ENCODE peak calls at places on chromosomes 1 and 21, in nine cellular contexts. W, A, C, Z, Q, M, Y, I and O are unnamed samples. For H3K36me3, the result is how much of the 10 kb centered on the place peaks cover.

GRCh38 chr1:160219062-160219929 is 14.1 kb downstream of the PEA15 start:
- DNase-seq in W (no peak), A (no peak), C (peak), Z (no peak), Q (peak), M (no peak), Y (no peak), I (peak), O (peak)

GRCh38 chr1:61588736-61589381 is 136.1 kb downstream of the TM2D1 start:
- DNase-seq in W (peak), A (peak), C (peak), Z (peak), Q (peak), M (peak), Y (peak), I (peak), O (no peak)

GRCh38 chr1:91805343-91805801 is 80.6 kb downstream of the TGFBR3 start:
- DNase-seq in W (no peak), A (peak), C (no peak), Z (no peak), Q (no peak), M (no peak), Y (no peak), I (no peak), O (no peak)

GRCh38 chr1:59027176-59027575 is 243.3 kb upstream of the JUN start:
- DNase-seq in W (no peak), A (no peak), C (no peak), Z (no peak), Q (no peak), M (no peak), Y (no peak), I (no peak), O (no peak)

GRCh38 chr1:37601441-37601840 is 5.7 kb upstream of the GNL2 start:
- DNase-seq in W (no peak), A (no peak), C (no peak), Z (no peak), Q (no peak), M (no peak), Y (no peak), I (no peak), O (no peak)

GRCh38 chr1:110339427-110340206 is 440 bp downstream of the RBM15 start:
- DNase-seq in W (no peak), A (peak), C (peak), Z (peak), Q (peak), M (peak), Y (peak), I (peak), O (peak)

GRCh38 chr1:59947047-59947938 is 20.7 kb upstream of the CYP2J2 start:
- DNase-seq in W (peak), A (peak), C (peak), Z (no peak), Q (peak), M (peak), Y (peak), I (peak), O (no peak)

GRCh38 chr1:31788825-31789256 is 24.7 kb upstream of the ADGRB2 start:
- DNase-seq in W (no peak), A (no peak), C (peak), Z (no peak), Q (no peak), M (peak), Y (no peak), I (no peak), O (no peak)

GRCh38 chr1:37691497-37692077 is 729 bp upstream of the CDCA8 start:
- DNase-seq in W (peak), A (peak), C (peak), Z (peak), Q (peak), M (peak), Y (peak), I (peak), O (peak)

GRCh38 chr1:35603941-35604340 is 30.8 kb downstream of the TFAP2E start:
- DNase-seq in W (no peak), A (no peak), C (peak), Z (no peak), Q (no peak), M (no peak), Y (no peak), I (no peak), O (no peak)

GRCh38 chr1:231814031-231814430 is 187.4 kb downstream of the DISC1 start:
- DNase-seq in W (no peak), A (no peak), C (no peak), Z (no peak), Q (no peak), M (no peak), Y (no peak), I (no peak), O (no peak)

GRCh38 chr1:39474810-39475209 is 16.6 kb upstream of the BMP8A start:
- DNase-seq in W (no peak), A (no peak), C (no peak), Z (no peak), Q (no peak), M (no peak), Y (no peak), I (peak), O (no peak)

GRCh38 chr1:114492978-114493377 is 18.0 kb downstream of the TRIM33 start:
- DNase-seq in W (no peak), A (no peak), C (no peak), Z (no peak), Q (no peak), M (no peak), Y (no peak), I (no peak), O (no peak)

GRCh38 chr21:20451051-20451450 is 547.2 kb upstream of the NCAM2 start:
- DNase-seq in W (no peak), A (no peak), C (no peak), Z (no peak), Q (no peak), M (no peak), Y (no peak), I (no peak), O (no peak)

GRCh38 chr21:38679531-38679930 is 126.2 kb upstream of the ETS2 start:
- DNase-seq in W (no peak), A (no peak), C (peak), Z (no peak), Q (no peak), M (no peak), Y (no peak), I (no peak), O (no peak)

GRCh38 chr1:229590119-229590518 is 31.6 kb upstream of the ABCB10 start:
- DNase-seq in W (no peak), A (no peak), C (no peak), Z (no peak), Q (no peak), M (no peak), Y (no peak), I (no peak), O (no peak)

GRCh38 chr1:38028105-38028591 is 15.6 kb downstream of the UTP11 start:
- DNase-seq in W (no peak), A (no peak), C (no peak), Z (no peak), Q (no peak), M (no peak), Y (no peak), I (no peak), O (no peak)

GRCh38 chr1:240310226-240310925 is 218.7 kb downstream of the FMN2 start:
- DNase-seq in W (no peak), A (no peak), C (peak), Z (no peak), Q (no peak), M (no peak), Y (no peak), I (no peak), O (no peak)

GRCh38 chr21:25934771-25935224 is 200.0 kb downstream of the GABPA start:
- DNase-seq in W (peak), A (peak), C (peak), Z (peak), Q (peak), M (no peak), Y (peak), I (peak), O (no peak)

GRCh38 chr1:224615861-224616760 is at the start of gene CNIH3:
- DNase-seq in W (no peak), A (peak), C (peak), Z (no peak), Q (peak), M (no peak), Y (no peak), I (no peak), O (peak)

GRCh38 chr1:17181785-17182464 is 23.0 kb upstream of the PADI1 start:
- DNase-seq in W (no peak), A (no peak), C (no peak), Z (no peak), Q (no peak), M (peak), Y (no peak), I (no peak), O (no peak)

GRCh38 chr1:8731162-8731561 is 86.3 kb downstream of the RERE start:
- DNase-seq in W (no peak), A (no peak), C (no peak), Z (no peak), Q (no peak), M (no peak), Y (no peak), I (no peak), O (no peak)

GRCh38 chr1:46184920-46185658 is 8.8 kb upstream of the P3R3URF start:
- DNase-seq in W (no peak), A (no peak), C (no peak), Z (no peak), Q (no peak), M (no peak), Y (no peak), I (no peak), O (no peak)

GRCh38 chr1:232012773-232013386 is 386.3 kb downstream of the DISC1 start:
- DNase-seq in W (peak), A (no peak), C (peak), Z (no peak), Q (no peak), M (no peak), Y (peak), I (peak), O (no peak)

GRCh38 chr1:65090406-65090805 is 57.6 kb upstream of the AK4 start:
- DNase-seq in W (no peak), A (no peak), C (no peak), Z (no peak), Q (no peak), M (no peak), Y (no peak), I (no peak), O (no peak)

GRCh38 chr1:89279011-89279466 is 6.4 kb upstream of the GBP5 start:
- DNase-seq in W (no peak), A (no peak), C (no peak), Z (no peak), Q (no peak), M (no peak), Y (no peak), I (no peak), O (no peak)

GRCh38 chr1:89274431-89274857 is 1.8 kb upstream of the GBP5 start:
- DNase-seq in W (no peak), A (no peak), C (peak), Z (no peak), Q (peak), M (no peak), Y (no peak), I (no peak), O (no peak)

GRCh38 chr1:89273324-89273778 is 691 bp upstream of the GBP5 start:
- DNase-seq in W (no peak), A (no peak), C (no peak), Z (no peak), Q (no peak), M (no peak), Y (no peak), I (no peak), O (peak)

GRCh38 chr1:89277725-89278124 is 5.1 kb upstream of the GBP5 start:
- DNase-seq in W (no peak), A (no peak), C (no peak), Z (no peak), Q (no peak), M (no peak), Y (no peak), I (no peak), O (no peak)

GRCh38 chr1:89276690-89277089 is 4.0 kb upstream of the GBP5 start:
- DNase-seq in W (no peak), A (no peak), C (no peak), Z (no peak), Q (no peak), M (no peak), Y (no peak), I (no peak), O (no peak)
- TF ChIP-seq CTCF in W (no peak), A (no peak), C (peak), Z (peak), Q (peak), M (peak), Y (no peak), I (no peak), O (no peak)

DNA sequence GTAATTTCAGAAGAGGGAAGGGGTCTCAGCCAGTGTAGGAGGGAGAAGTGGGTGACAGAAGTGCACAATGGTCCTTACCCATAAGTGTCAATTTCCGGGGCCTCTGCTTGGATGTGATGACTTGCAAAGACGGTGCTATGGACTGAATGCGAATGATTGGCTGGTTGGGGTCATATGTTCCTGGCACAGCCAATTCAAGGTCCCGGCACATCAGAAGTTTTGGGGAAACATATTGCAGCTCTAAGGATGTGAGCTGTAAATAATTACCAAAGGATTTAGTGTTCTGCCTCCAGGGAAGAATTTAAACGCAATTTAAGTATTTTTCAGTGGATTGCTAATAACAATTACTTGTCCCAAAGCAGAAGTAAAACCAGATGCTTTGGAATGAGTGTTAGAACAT is 26.9 kb upstream of the EXOSC10 start:
- DNase-seq in W (no peak), A (no peak), C (no peak), Z (no peak), Q (no peak), M (no peak), Y (no peak), I (no peak), O (no peak)
- H3K36me3 ChIP-seq in W (under half), A (half or more), C (half or more), Z (half or more), Q (under half), M (half or more), Y (half or more), I (half or more), O (under half)

GRCh38 chr1:152018537-152018936 is 18.3 kb downstream of the S100A11 start:
- DNase-seq in W (no peak), A (no peak), C (no peak), Z (no peak), Q (no peak), M (no peak), Y (no peak), I (no peak), O (no peak)
- TF ChIP-seq CTCF in W (no peak), A (no peak), C (peak), Z (no peak), Q (no peak), M (peak), Y (no peak), I (no peak), O (no peak)

DNA sequence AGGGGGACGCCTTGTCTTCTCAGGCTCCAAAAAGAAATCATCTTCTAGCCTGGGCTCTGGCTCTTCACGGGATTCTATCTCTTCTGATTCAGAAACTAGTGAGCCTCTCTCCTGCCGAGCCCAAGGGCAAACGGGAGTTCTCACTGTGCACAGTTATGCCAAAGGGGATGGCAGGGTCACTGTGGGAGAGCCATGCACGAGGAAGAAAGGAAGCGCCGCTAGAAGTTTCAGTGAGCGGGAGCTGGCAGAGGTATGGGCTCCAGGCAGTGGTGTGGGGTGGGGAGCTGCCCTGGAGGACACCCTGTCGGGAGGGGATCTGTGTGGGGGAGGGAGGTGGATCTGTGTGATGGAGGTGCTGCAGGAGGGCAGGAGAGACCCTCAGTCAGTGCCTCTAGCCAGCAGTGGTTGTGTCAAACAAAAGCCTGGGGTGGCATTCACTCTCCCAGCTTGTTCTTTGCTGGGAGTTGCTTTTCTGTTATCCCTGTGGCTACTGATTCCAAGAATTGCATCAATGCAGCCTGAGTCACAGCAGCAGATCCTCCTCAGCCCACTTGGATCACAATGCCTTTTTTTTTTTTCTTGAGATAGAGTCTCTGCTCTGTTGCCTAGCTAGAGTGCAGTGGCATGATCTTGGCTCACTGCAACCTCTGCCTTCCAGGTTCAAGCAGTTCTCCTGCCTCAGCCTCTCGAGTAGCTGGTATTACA is 21.8 kb downstream of the KDM4A start:
- DNase-seq in W (no peak), A (no peak), C (peak), Z (no peak), Q (no peak), M (no peak), Y (no peak), I (peak), O (no peak)
- H3K36me3 ChIP-seq in W (under half), A (under half), C (half or more), Z (half or more), Q (under half), M (half or more), Y (half or more), I (half or more), O (under half)

GRCh38 chr1:176878750-176879536 is 285.6 kb downstream of the ASTN1 start:
- DNase-seq in W (no peak), A (no peak), C (no peak), Z (no peak), Q (no peak), M (peak), Y (no peak), I (no peak), O (no peak)
- TF ChIP-seq CTCF in W (no peak), A (no peak), C (no peak), Z (no peak), Q (no peak), M (peak), Y (no peak), I (no peak), O (no peak)